ENCODE peak calls at places on chromosomes 12 and 14, in five cellular contexts. K is endothelial cell of umbilical vein, D is fibroblast of the aortic adventitia, H is brain microvascular endothelial cell, C is IMR-90. G is an unnamed sample.

GRCh38 chr14:100554082-100554677 is 33.0 kb downstream of the BEGAIN start:
- DNase-seq in K (no peak), D (peak), H (no peak), C (no peak), G (peak)

GRCh38 chr12:28550757-28551381 is 360.6 kb downstream of the CCDC91 start:
- DNase-seq in K (peak), D (peak), H (peak), C (peak), G (no peak)

GRCh38 chr14:29486132-29486531 is 441.5 kb downstream of the PRKD1 start:
- DNase-seq in K (no peak), D (peak), H (no peak), C (no peak), G (no peak)

GRCh38 chr14:78567343-78567742 is 397.2 kb downstream of the NRXN3 start:
- DNase-seq in K (peak), D (peak), H (no peak), C (peak), G (no peak)

GRCh38 chr14:90396342-90397339 is at the start of gene CALM1:
- DNase-seq in K (peak), D (peak), H (peak), C (peak), G (peak)

GRCh38 chr14:68486033-68486732 is 306.7 kb downstream of the ZFP36L1 start:
- DNase-seq in K (no peak), D (no peak), H (no peak), C (no peak), G (no peak)

GRCh38 chr12:100295764-100296555 is 29.0 kb downstream of the SCYL2 start:
- DNase-seq in K (peak), D (peak), H (no peak), C (peak), G (no peak)

GRCh38 chr12:68227356-68227755 is 1.7 kb upstream of the IL26 start:
- DNase-seq in K (no peak), D (no peak), H (no peak), C (no peak), G (no peak)

GRCh38 chr14:60905930-60906329 is 74.9 kb downstream of the TRMT5 start:
- DNase-seq in K (no peak), D (peak), H (no peak), C (peak), G (no peak)

GRCh38 chr14:68476212-68476964 is 316.5 kb downstream of the ZFP36L1 start:
- DNase-seq in K (peak), D (peak), H (peak), C (peak), G (no peak)

GRCh38 chr14:70881549-70882174 is 25.6 kb upstream of the PCNX1 start:
- DNase-seq in K (no peak), D (no peak), H (no peak), C (no peak), G (no peak)

GRCh38 chr12:39442895-39443703 is at the start of gene KIF21A:
- DNase-seq in K (peak), D (peak), H (peak), C (peak), G (peak)

GRCh38 chr12:14619731-14620501 is 52.2 kb upstream of the PLBD1 start:
- DNase-seq in K (no peak), D (no peak), H (no peak), C (no peak), G (no peak)

GRCh38 chr12:82524020-82524419 is 162.7 kb upstream of the TMTC2 start:
- DNase-seq in K (no peak), D (no peak), H (no peak), C (no peak), G (no peak)

GRCh38 chr12:61676520-61676919 is 583.7 kb upstream of the USP15 start:
- DNase-seq in K (no peak), D (no peak), H (no peak), C (no peak), G (no peak)

GRCh38 chr14:62179367-62180018 is 417.3 kb downstream of the SNAPC1 start:
- DNase-seq in K (peak), D (peak), H (peak), C (peak), G (peak)

GRCh38 chr14:103199141-103199540 is 75.9 kb downstream of the TNFAIP2 start:
- DNase-seq in K (no peak), D (peak), H (no peak), C (peak), G (no peak)

GRCh38 chr12:104177663-104178501 is 37.7 kb upstream of the TXNRD1 start:
- DNase-seq in K (peak), D (peak), H (peak), C (peak), G (peak)

GRCh38 chr12:25135531-25136154 is 59.3 kb downstream of the DNAI7 start:
- DNase-seq in K (no peak), D (no peak), H (no peak), C (no peak), G (no peak)

GRCh38 chr14:102980409-102980810 is 57.9 kb downstream of the AMN start:
- DNase-seq in K (no peak), D (peak), H (no peak), C (no peak), G (no peak)

GRCh38 chr12:65825573-65826512 is 1.6 kb downstream of the HMGA2 start:
- DNase-seq in K (peak), D (peak), H (no peak), C (peak), G (no peak)

GRCh38 chr14:53808042-53808441 is 148.6 kb downstream of the BMP4 start:
- DNase-seq in K (no peak), D (no peak), H (no peak), C (no peak), G (no peak)

GRCh38 chr14:56278383-56278782 is 160.2 kb downstream of the PELI2 start:
- DNase-seq in K (no peak), D (no peak), H (no peak), C (no peak), G (no peak)

GRCh38 chr14:101501858-101502615 is 59.3 kb upstream of the DIO3 start:
- DNase-seq in K (no peak), D (no peak), H (no peak), C (no peak), G (no peak)

GRCh38 chr14:69129264-69129880 is 23.5 kb downstream of the DCAF5 start:
- DNase-seq in K (peak), D (peak), H (peak), C (peak), G (peak)

GRCh38 chr12:47293406-47293805 is 213.6 kb upstream of the AMIGO2 start:
- DNase-seq in K (no peak), D (no peak), H (no peak), C (no peak), G (no peak)
- H3K4me3 ChIP-seq in K (no peak), D (no peak), H (no peak), C (no peak), G (no peak)

DNA sequence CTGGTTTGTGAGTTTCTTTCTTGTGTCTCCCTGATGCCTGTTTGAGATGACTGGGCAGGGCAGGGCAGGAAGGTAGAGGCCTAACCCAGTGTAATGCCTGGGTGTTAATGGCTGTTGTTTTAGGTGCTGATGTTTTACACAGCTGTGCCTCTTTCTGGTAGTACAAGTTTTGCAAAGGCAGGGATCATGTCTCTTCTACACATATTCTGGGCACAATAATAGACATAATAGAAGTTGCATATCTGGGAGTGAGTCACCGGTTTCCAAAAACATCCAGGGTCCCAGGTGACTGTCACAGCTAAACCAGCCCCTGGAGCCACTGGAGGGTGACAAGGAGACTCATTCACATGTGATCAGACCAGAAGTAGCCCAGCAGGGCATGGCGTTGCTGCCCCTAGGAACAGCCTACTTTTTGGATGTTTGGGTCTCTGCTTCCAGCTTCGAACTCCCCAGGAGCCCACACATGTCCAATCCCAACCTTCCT is 18.1 kb downstream of the TPCN1 start:
- DNase-seq in K (no peak), D (no peak), H (no peak), C (no peak), G (no peak)
- H3K4me3 ChIP-seq in K (no peak), D (no peak), H (no peak), C (no peak), G (no peak)

GRCh38 chr12:130162267-130162666 is at the start of gene FZD10:
- DNase-seq in K (no peak), D (no peak), H (no peak), C (no peak), G (peak)

GRCh38 chr12:130162771-130163460 is 652 bp downstream of the FZD10 start:
- DNase-seq in K (no peak), D (no peak), H (no peak), C (no peak), G (no peak)

GRCh38 chr12:130164931-130165330 is 2.7 kb downstream of the FZD10 start:
- DNase-seq in K (no peak), D (no peak), H (no peak), C (no peak), G (no peak)

GRCh38 chr12:130164216-130164542 is 1.9 kb downstream of the FZD10 start:
- DNase-seq in K (no peak), D (no peak), H (no peak), C (no peak), G (no peak)

GRCh38 chr12:130163461-130164215 is 1.4 kb downstream of the FZD10 start:
- DNase-seq in K (no peak), D (no peak), H (no peak), C (no peak), G (no peak)
- H3K4me3 ChIP-seq in K (no peak), D (no peak), H (no peak), C (no peak), G (peak)

GRCh38 chr14:24130717-24131548 is 474 bp downstream of the FITM1 start:
- DNase-seq in K (no peak), D (no peak), H (no peak), C (no peak), G (no peak)
- H3K4me3 ChIP-seq in K (no peak), D (no peak), H (no peak), C (no peak), G (no peak)

GRCh38 chr12:11823043-11823442 is 173.6 kb downstream of the ETV6 start:
- DNase-seq in K (no peak), D (peak), H (peak), C (peak), G (no peak)
- H3K4me3 ChIP-seq in K (no peak), D (no peak), H (no peak), C (no peak), G (no peak)

GRCh38 chr12:122732170-122732569 is 1.5 kb upstream of the HCAR1 start:
- DNase-seq in K (no peak), D (no peak), H (no peak), C (no peak), G (no peak)

GRCh38 chr12:122726056-122726558 is 4.5 kb downstream of the HCAR1 start:
- DNase-seq in K (peak), D (no peak), H (no peak), C (no peak), G (peak)

GRCh38 chr12:122729583-122730214 is 945 bp downstream of the HCAR1 start:
- DNase-seq in K (no peak), D (no peak), H (no peak), C (no peak), G (no peak)

GRCh38 chr12:122732611-122733010 is 2.0 kb upstream of the HCAR1 start:
- DNase-seq in K (no peak), D (no peak), H (no peak), C (no peak), G (no peak)

GRCh38 chr12:122730215-122731014 is at the start of gene HCAR1:
- DNase-seq in K (no peak), D (peak), H (peak), C (no peak), G (no peak)
- H3K4me3 ChIP-seq in K (no peak), D (peak), H (peak), C (no peak), G (no peak)

GRCh38 chr12:56670836-56671235 is 17.2 kb downstream of the PTGES3 start:
- DNase-seq in K (no peak), D (no peak), H (no peak), C (no peak), G (no peak)
- H3K4me3 ChIP-seq in K (no peak), D (no peak), H (no peak), C (no peak), G (no peak)

DNA sequence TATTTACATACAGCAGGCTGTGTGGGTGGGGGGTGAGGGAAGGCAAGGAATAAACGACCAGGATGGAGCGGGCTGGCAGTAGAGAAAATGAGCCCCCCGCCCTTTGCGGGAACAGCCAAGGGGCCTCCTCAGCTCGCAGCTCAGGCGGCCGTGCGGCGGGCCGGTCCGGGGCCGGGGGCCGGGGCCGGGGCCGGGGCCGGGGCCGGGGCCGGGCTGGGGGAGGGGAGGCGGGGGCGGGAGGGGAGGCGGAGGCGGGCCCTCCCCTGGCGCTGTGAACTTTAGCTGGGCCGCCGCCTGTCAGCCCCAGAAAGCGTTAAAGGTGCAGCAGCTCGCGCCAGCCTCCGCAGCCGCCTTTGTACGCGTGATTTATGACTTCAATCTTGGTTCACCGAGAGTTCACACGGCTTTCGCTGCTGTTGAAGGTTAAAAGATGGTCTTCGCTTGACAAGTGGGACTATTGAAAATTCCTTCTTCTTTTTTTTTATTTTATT is 28.8 kb downstream of the HOXC4 start:
- DNase-seq in K (no peak), D (no peak), H (no peak), C (no peak), G (no peak)
- H3K4me3 ChIP-seq in K (no peak), D (no peak), H (no peak), C (no peak), G (no peak)

G was measured in prostate gland.